ENCODE peak calls at places on chromosomes 12 and 14, in six cellular contexts. B is heart left ventricle, J is sigmoid colon, U is IMR-90, I is OCI-LY7, R is H1. M is an unnamed sample. For H3K9me3, the result is how much of the 10 kb centered on the place peaks cover.

GRCh38 chr12:74641694-74642093 is 104.1 kb downstream of the ATXN7L3B start:
- DNase-seq in U (no peak), I (peak), J (no peak), R (no peak), B (no peak), M (no peak)

GRCh38 chr12:39972119-39972518 is 133.8 kb downstream of the SLC2A13 start:
- DNase-seq in R (no peak), I (no peak), B (no peak), U (no peak), J (no peak), M (no peak)

GRCh38 chr12:120598674-120599463 is 17.7 kb upstream of the POP5 start:
- DNase-seq in J (no peak), R (no peak), B (no peak), I (no peak), U (peak), M (no peak)

GRCh38 chr14:102594514-102595175 is 2.2 kb downstream of the RCOR1 start:
- DNase-seq in R (no peak), B (peak), U (peak), J (peak), I (peak), M (no peak)

GRCh38 chr12:8702159-8702558 is 4.4 kb downstream of the RIMKLB start:
- DNase-seq in R (no peak), U (no peak), B (no peak), I (no peak), J (no peak), M (no peak)

GRCh38 chr14:72743626-72744025 is 150.3 kb downstream of the DPF3 start:
- DNase-seq in I (no peak), B (no peak), U (no peak), R (peak), J (no peak), M (no peak)

GRCh38 chr14:92540472-92541048 is 27.0 kb downstream of the RIN3 start:
- DNase-seq in R (no peak), U (peak), J (peak), B (peak), I (no peak), M (peak)

GRCh38 chr12:2177751-2178150 is 125.0 kb downstream of the CACNA1C start:
- DNase-seq in I (no peak), R (no peak), B (no peak), J (peak), U (no peak), M (no peak)

GRCh38 chr14:66330916-66331315 is 155.3 kb upstream of the CCDC196 start:
- DNase-seq in R (no peak), J (no peak), U (no peak), I (no peak), B (no peak), M (no peak)

GRCh38 chr14:22821193-22822016 is 6.2 kb upstream of the SLC7A7 start:
- DNase-seq in U (no peak), I (no peak), R (peak), B (no peak), J (peak), M (no peak)

GRCh38 chr12:84950971-84951546 is 38.5 kb upstream of the SLC6A15 start:
- DNase-seq in R (no peak), I (no peak), U (no peak), J (no peak), B (no peak), M (no peak)

GRCh38 chr12:121241203-121241970 is 31.5 kb downstream of the P2RX4 start:
- DNase-seq in R (no peak), I (no peak), J (no peak), B (no peak), U (no peak), M (no peak)

GRCh38 chr14:25516838-25517237 is 466.9 kb upstream of the STXBP6 start:
- DNase-seq in R (peak), U (no peak), J (no peak), I (no peak), B (no peak), M (no peak)

GRCh38 chr14:58535084-58535483 is 102.7 kb upstream of the DACT1 start:
- DNase-seq in B (no peak), I (no peak), J (no peak), U (peak), R (no peak), M (no peak)

GRCh38 chr14:30287579-30288445 is 271.1 kb upstream of the G2E3 start:
- DNase-seq in B (no peak), U (no peak), J (no peak), I (no peak), R (no peak), M (no peak)

GRCh38 chr14:30284808-30285207 is 274.1 kb upstream of the G2E3 start:
- DNase-seq in J (no peak), R (no peak), U (no peak), B (no peak), I (no peak), M (no peak)

DNA sequence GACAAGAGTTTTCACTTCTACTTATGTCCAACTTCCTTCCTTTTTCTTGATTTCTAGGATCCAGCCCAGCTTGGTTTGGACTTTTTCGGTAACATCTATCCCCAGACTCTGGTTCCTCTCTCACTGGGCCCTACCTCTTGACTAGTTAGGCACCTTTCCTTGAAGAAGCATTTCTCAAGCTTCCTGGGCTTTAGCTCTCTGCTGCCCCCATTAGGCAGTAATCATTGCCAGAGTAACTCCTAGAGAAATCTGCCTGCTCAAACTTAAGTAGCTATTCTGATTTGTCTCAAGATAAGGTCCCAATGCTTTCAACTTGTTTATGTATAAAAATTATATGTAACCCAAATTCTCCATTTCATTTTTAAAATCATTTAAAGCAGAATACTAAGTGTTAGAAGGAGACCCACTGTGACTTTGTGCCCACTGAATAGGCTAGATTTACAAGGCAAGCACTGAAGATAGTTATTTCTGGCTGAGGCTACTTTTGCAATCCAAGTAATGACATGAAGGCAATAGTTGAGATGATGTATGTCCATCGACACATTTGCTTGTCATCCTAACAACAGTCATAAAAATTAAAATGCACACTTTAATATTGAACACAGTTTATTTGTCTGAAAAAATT is 275.0 kb upstream of the G2E3 start:
- DNase-seq in U (peak), J (no peak), I (peak), B (no peak), R (peak), M (no peak)
- TF ChIP-seq CTCF in U (peak), J (no peak), I (peak), B (peak), R (peak), M (peak)

DNA sequence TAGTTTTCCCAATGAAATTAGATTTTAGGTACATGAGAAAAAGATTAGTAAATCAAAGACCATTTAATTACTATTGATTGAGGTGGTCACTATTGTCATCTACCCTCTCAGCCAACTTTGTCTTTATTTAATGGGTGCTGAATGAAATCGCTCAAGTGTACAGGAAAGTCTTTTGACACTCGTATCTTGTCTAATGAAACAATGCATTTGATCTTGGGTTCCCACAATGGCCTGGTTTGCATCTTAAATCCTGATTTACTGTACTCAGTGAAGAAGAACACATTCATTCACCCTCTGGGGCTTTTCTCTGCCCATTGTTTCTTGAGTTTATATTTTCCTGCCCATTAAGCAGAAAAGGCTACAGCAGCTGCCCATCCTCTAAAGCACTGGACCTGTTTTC is 1369.2 kb downstream of the AACS start:
- DNase-seq in B (no peak), I (no peak), U (no peak), J (no peak), R (no peak), M (no peak)
- H3K9me3 ChIP-seq in B (under half), I (under half), U (under half), J (under half), R (under half), M (under half)

GRCh38 chr14:106227793-106228192 is 701.4 kb downstream of the TMEM121 start:
- DNase-seq in J (no peak), U (no peak), I (no peak), R (no peak), B (no peak), M (no peak)

GRCh38 chr14:106224694-106224971 is 698.2 kb downstream of the TMEM121 start:
- DNase-seq in U (no peak), J (no peak), I (no peak), R (no peak), B (no peak), M (no peak)

GRCh38 chr14:106222736-106223135 is 696.4 kb downstream of the TMEM121 start:
- DNase-seq in R (no peak), I (no peak), B (no peak), J (no peak), U (no peak), M (no peak)

DNA sequence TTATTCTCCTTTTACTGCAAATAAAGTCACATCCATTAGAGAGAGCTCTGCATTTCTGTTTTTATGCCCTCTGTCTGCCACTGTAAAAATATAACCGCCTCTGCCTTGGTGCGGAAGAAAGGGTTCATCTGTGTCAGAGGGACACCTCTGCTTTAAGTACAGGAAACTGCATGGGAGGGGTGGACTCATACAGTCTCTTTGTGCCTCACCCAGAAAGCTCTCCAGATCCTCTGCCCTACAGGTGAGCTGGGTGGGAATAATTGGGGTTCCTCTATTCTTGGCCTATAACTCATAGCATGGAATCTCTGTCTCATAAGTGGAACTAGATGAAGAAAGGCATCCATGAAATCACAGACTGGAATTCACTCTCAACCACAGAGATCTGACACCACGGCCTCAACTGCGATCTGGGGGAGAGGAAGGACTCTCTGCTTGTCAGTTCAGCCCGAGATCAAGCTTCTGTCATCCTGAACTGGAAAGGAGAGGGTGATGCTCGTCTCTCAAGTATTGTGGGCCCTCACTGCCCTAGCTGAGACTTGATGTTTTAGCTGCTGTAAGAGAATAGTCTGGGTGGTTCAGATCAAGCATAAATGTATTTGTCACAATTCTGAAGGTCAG is 702.3 kb downstream of the TMEM121 start:
- DNase-seq in R (no peak), B (no peak), J (no peak), U (no peak), I (peak), M (no peak)
- H3K4me3 ChIP-seq in R (no peak), B (no peak), J (no peak), U (no peak), I (peak), M (no peak)

GRCh38 chr14:60515696-60516284 is 6.8 kb downstream of the SIX6 start:
- DNase-seq in J (no peak), I (no peak), U (no peak), R (peak), B (no peak), M (no peak)

GRCh38 chr14:60510976-60511599 is 2.1 kb downstream of the SIX6 start:
- DNase-seq in J (no peak), U (no peak), I (no peak), R (peak), B (no peak), M (no peak)

GRCh38 chr14:60512952-60513554 is 4.1 kb downstream of the SIX6 start:
- DNase-seq in R (peak), I (no peak), B (no peak), J (no peak), U (no peak), M (no peak)

GRCh38 chr14:60515244-60515695 is 6.3 kb downstream of the SIX6 start:
- DNase-seq in U (no peak), R (no peak), J (no peak), B (no peak), I (no peak), M (no peak)

DNA sequence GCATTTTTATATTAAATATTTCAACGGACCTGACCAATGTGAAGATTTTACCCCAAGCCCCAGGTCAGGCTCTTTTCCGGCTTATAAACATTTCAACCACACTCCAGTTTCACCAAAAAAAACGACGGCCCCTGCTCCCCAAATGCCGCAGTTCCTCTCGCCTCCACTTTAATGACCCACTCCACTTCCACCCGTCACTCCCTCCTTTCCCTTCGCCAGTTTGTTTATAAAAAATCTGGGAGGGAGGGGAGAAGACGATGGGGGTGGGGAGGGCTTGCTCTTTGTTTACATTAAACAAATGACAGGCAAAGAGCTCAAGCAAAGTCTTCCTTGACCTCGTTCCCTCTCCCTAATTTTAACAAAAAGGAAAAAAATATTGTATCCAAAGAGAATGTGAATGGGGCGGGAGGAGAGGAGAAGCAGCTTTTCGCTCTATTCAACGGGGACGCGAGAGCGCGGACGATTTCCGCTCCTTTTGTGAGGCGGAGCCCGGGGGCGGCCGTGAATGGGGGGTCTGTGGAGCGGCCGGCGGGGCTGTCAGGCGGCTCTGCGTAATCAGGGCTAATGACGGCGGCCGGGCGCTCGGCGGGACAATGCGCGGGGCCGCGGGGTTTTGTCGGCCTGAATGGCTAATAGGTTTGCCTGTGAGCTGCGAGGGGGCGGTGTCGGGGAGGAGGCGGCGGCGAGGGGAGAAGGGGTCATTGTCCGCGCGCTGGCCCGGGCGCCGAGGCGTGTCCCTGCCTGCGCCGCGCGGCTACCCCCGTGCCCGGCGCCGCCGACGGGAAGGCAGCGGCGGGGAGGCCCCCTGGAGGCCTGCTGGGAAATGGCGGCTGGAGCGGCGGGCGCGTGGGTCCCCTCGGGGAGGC is 5.7 kb downstream of the SIX6 start:
- DNase-seq in B (no peak), I (no peak), U (no peak), J (no peak), R (peak), M (no peak)
- TF ChIP-seq CTCF in B (no peak), I (peak), U (peak), J (no peak), R (peak), M (no peak)

GRCh38 chr14:29710015-29710414 is 217.6 kb downstream of the PRKD1 start:
- DNase-seq in R (no peak), U (peak), I (no peak), B (no peak), J (no peak), M (no peak)
- H3K9me3 ChIP-seq in R (under half), U (under half), I (under half), B (under half), J (under half), M (under half)

GRCh38 chr12:49809369-49810158 is 18.6 kb downstream of the NCKAP5L start:
- DNase-seq in U (no peak), I (no peak), B (peak), R (no peak), J (no peak), M (no peak)

GRCh38 chr12:49808686-49809368 is 19.4 kb downstream of the NCKAP5L start:
- DNase-seq in J (peak), I (no peak), U (peak), B (peak), R (no peak), M (no peak)

GRCh38 chr12:49806321-49806813 is 21.8 kb downstream of the NCKAP5L start:
- DNase-seq in I (no peak), B (no peak), R (no peak), J (no peak), U (no peak), M (no peak)

GRCh38 chr12:49806877-49807276 is 21.3 kb downstream of the NCKAP5L start:
- DNase-seq in J (no peak), B (no peak), U (no peak), I (no peak), R (no peak), M (no peak)

DNA sequence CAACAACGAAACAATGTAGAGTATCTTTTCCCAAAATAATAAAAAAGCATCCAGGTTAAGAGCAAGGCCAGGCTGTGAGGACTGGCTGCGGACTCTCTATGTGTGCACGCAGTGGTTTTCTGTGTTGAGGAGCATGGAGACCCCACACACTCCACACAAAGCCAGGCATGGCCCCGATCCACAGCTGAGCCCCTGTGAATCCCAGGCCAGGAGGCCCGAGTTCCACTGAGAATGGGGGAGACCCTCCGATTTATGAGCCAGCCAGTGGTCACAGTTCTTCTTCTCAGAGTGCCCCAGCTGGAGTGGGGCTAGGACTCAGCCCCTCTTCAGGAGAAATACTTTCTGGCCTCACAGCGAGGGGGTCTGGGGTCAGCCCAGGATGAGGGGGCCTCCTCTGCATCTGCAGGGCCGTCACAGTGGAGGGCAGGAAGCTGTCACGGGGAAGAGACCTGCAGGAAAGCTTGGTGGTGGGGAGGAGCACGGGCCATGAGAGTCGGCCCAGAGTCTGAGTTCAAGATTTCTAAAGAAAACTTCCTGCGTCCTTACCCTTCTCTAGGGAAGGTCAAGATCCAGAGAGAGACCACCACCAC is 20.1 kb downstream of the NCKAP5L start:
- DNase-seq in I (no peak), B (no peak), U (no peak), R (no peak), J (no peak), M (no peak)
- H3K4me3 ChIP-seq in I (no peak), B (no peak), U (no peak), R (no peak), J (no peak), M (no peak)

GRCh38 chr14:54722791-54723432 is 156.0 kb downstream of the SAMD4A start:
- DNase-seq in I (peak), R (no peak), J (no peak), U (peak), B (no peak), M (no peak)
- TF ChIP-seq CTCF in I (peak), R (peak), J (no peak), U (peak), B (peak), M (peak)

GRCh38 chr12:34289431-34290190 is 267.3 kb downstream of the ALG10 start:
- DNase-seq in B (no peak), U (no peak), I (no peak), J (peak), R (no peak), M (no peak)

GRCh38 chr12:34291001-34291400 is 268.7 kb downstream of the ALG10 start:
- DNase-seq in B (no peak), J (peak), R (no peak), U (no peak), I (no peak), M (no peak)

GRCh38 chr12:34291426-34291901 is 269.2 kb downstream of the ALG10 start:
- DNase-seq in R (no peak), J (peak), U (no peak), B (no peak), I (no peak), M (no peak)

GRCh38 chr12:34288963-34289345 is 266.7 kb downstream of the ALG10 start:
- DNase-seq in I (no peak), R (no peak), J (no peak), B (no peak), U (no peak), M (no peak)

GRCh38 chr12:34290191-34290995 is 268.1 kb downstream of the ALG10 start:
- DNase-seq in B (no peak), R (no peak), I (no peak), U (no peak), J (peak), M (no peak)
- H3K9me3 ChIP-seq in B (under half), R (half or more), I (under half), U (half or more), J (under half), M (under half)

DNA sequence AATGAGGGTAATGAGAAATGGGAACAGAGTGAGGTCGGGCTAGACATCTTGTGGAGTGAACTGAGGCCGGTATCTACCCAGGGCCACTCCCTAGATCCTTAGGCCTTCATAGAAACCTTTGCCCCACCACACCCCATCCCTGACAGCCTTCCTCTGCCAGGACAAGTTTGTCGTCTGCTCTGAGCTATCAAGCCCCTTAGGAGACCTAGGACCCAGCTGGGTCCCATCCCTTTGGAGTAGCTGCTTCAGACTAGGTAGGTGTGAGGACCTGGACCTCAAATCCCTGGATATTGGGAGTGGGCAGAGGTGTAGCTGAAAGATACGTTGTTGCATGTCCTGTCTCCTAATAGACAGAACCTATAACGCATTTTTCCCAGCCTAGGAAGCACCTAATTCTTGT is at the start of gene TMEM253:
- DNase-seq in R (no peak), B (no peak), J (no peak), I (no peak), U (no peak), M (no peak)
- H3K4me3 ChIP-seq in R (no peak), B (no peak), J (no peak), I (no peak), U (no peak), M (no peak)

GRCh38 chr14:20305265-20306078 is at the start of gene TTC5:
- DNase-seq in I (peak), J (peak), B (peak), U (peak), R (peak), M (peak)

GRCh38 chr14:20302042-20302761 is 3.5 kb downstream of the TTC5 start:
- DNase-seq in R (no peak), I (no peak), J (no peak), U (peak), B (no peak), M (no peak)

GRCh38 chr14:20306079-20306423 is 300 bp upstream of the TTC5 start:
- DNase-seq in I (no peak), U (no peak), R (no peak), B (no peak), J (no peak), M (no peak)
- TF ChIP-seq CTCF in I (peak), U (no peak), R (no peak), B (no peak), J (no peak), M (no peak)

M was measured in esophagus squamous epithelium.